ENCODE peak calls at places on chromosomes 2 and 18, in eight cellular contexts. D is kidney epithelial cell; E is fibroblast of pulmonary artery; V is transverse colon; S is stimulated activated CD4-positive, alpha-beta T cell treated with anti-CD3 and anti-CD28 coated beads, Interleukin-1b, Interleukin-23, amount 100 ng/mL, for 1 hour; Z is nucleus accumbens; C is MV-4-11; J is non-pigmented ciliary epithelial cell. F is an unnamed sample.

GRCh38 chr18:59279193-59279592 is 5.9 kb upstream of the RAX start:
- DNase-seq in Z (no peak), V (no peak), D (no peak), E (no peak), C (no peak), S (no peak), J (no peak), F (no peak)

GRCh38 chr18:45332911-45333310 is 282.4 kb upstream of the SLC14A2 start:
- DNase-seq in S (no peak), Z (no peak), C (no peak), V (no peak), D (no peak), E (no peak), J (no peak), F (no peak)

GRCh38 chr2:232776435-232776834 is at the start of gene KCNJ13:
- DNase-seq in Z (no peak), J (no peak), V (no peak), D (no peak), C (no peak), S (no peak), E (no peak), F (no peak)

GRCh38 chr18:47485221-47485797 is 233.8 kb upstream of the SKOR2 start:
- DNase-seq in V (no peak), D (no peak), Z (no peak), C (no peak), E (no peak), J (no peak), S (no peak), F (no peak)

GRCh38 chr18:7545734-7546133 is 21.4 kb upstream of the PTPRM start:
- DNase-seq in E (peak), V (no peak), Z (no peak), C (no peak), D (no peak), S (no peak), J (no peak), F (no peak)

GRCh38 chr2:9993490-9994165 is 42.1 kb downstream of the GRHL1 start:
- DNase-seq in Z (no peak), V (no peak), D (no peak), E (no peak), C (no peak), J (no peak), S (no peak), F (no peak)

GRCh38 chr2:36594849-36595248 is 3.1 kb downstream of the FEZ2 start:
- DNase-seq in Z (no peak), V (peak), E (no peak), D (no peak), J (no peak), S (no peak), C (no peak), F (no peak)

GRCh38 chr2:166193446-166193845 is 65.6 kb upstream of the SCN1A start:
- DNase-seq in V (no peak), C (no peak), E (no peak), D (no peak), Z (no peak), S (no peak), J (no peak), F (no peak)

GRCh38 chr18:67730884-67731283 is 214.4 kb upstream of the DSEL start:
- DNase-seq in E (peak), Z (no peak), J (peak), V (no peak), S (no peak), D (peak), C (no peak), F (no peak)

GRCh38 chr2:13714466-13714865 is 918.1 kb upstream of the LRATD1 start:
- DNase-seq in V (no peak), D (no peak), Z (no peak), S (no peak), C (no peak), E (no peak), J (no peak), F (no peak)

GRCh38 chr18:76496200-76496890 is 1.3 kb upstream of the ZNF516 start:
- DNase-seq in C (peak), Z (no peak), E (peak), S (no peak), V (peak), J (no peak), D (no peak), F (peak)